ENCODE peak calls at places on chromosomes 5 and 9, in ten cellular contexts. D, K, Q, B, G, S, T, H, N and I are unnamed samples.

GRCh38 chr5:179257190-179257741 is 88.0 kb downstream of the ADAMTS2 start:
- DNase-seq in D (no peak), K (no peak), Q (no peak), B (peak), G (no peak), S (peak), T (no peak), H (no peak), N (peak), I (no peak)

GRCh38 chr5:79959407-79959806 is 31.7 kb downstream of the MTX3 start:
- DNase-seq in D (no peak), K (peak), Q (no peak), B (no peak), G (no peak), S (no peak), T (no peak), H (no peak), N (no peak), I (no peak)

GRCh38 chr9:76658510-76659231 is 105.6 kb upstream of the PCA3 start:
- DNase-seq in D (no peak), K (peak), Q (peak), B (no peak), G (no peak), S (peak), T (peak), H (no peak), N (no peak), I (peak)

GRCh38 chr9:96651626-96652025 is 3.5 kb downstream of the PRXL2C start:
- DNase-seq in D (no peak), K (peak), Q (peak), B (no peak), G (no peak), S (no peak), T (peak), H (no peak), N (no peak), I (peak)

GRCh38 chr5:80238778-80239679 is 16.8 kb downstream of the SERINC5 start:
- DNase-seq in D (peak), K (peak), Q (peak), B (peak), G (peak), S (peak), T (no peak), H (peak), N (peak), I (peak)

GRCh38 chr5:35374584-35374983 is 144.3 kb upstream of the PRLR start:
- DNase-seq in D (no peak), K (no peak), Q (no peak), B (no peak), G (no peak), S (no peak), T (no peak), H (no peak), N (no peak), I (no peak)

GRCh38 chr9:116175616-116176015 is 22.0 kb downstream of the PAPPA start:
- DNase-seq in D (no peak), K (no peak), Q (peak), B (no peak), G (no peak), S (no peak), T (no peak), H (no peak), N (no peak), I (peak)

GRCh38 chr5:39675676-39676075 is 250.9 kb upstream of the DAB2 start:
- DNase-seq in D (no peak), K (no peak), Q (peak), B (no peak), G (no peak), S (no peak), T (no peak), H (no peak), N (no peak), I (no peak)

GRCh38 chr5:151183451-151184245 is 26.1 kb upstream of the ANXA6 start:
- DNase-seq in D (no peak), K (peak), Q (no peak), B (no peak), G (no peak), S (peak), T (no peak), H (no peak), N (no peak), I (no peak)

GRCh38 chr5:95838001-95838520 is 15.5 kb upstream of the GLRX start:
- DNase-seq in D (no peak), K (no peak), Q (no peak), B (no peak), G (no peak), S (no peak), T (no peak), H (no peak), N (no peak), I (no peak)

GRCh38 chr5:137118629-137119028 is 380.5 kb downstream of the SPOCK1 start:
- DNase-seq in D (no peak), K (no peak), Q (no peak), B (no peak), G (no peak), S (no peak), T (no peak), H (no peak), N (no peak), I (no peak)

GRCh38 chr9:112180387-112180881 is 5.3 kb upstream of the SUSD1 start:
- DNase-seq in D (no peak), K (no peak), Q (no peak), B (no peak), G (no peak), S (peak), T (peak), H (peak), N (no peak), I (no peak)

GRCh38 chr9:123933401-123933800 is 3.5 kb upstream of the DENND1A start:
- DNase-seq in D (no peak), K (no peak), Q (peak), B (no peak), G (no peak), S (peak), T (no peak), H (no peak), N (no peak), I (peak)

GRCh38 chr5:138844812-138845513 is 30.2 kb downstream of the LRRTM2 start:
- DNase-seq in D (no peak), K (peak), Q (peak), B (no peak), G (no peak), S (peak), T (no peak), H (no peak), N (no peak), I (peak)

GRCh38 chr9:112887377-112887776 is 3.3 kb downstream of the SLC46A2 start:
- DNase-seq in D (no peak), K (peak), Q (no peak), B (no peak), G (no peak), S (no peak), T (peak), H (peak), N (no peak), I (no peak)

GRCh38 chr9:124611106-124611505 is 103.9 kb upstream of the NR5A1 start:
- DNase-seq in D (no peak), K (no peak), Q (no peak), B (no peak), G (no peak), S (no peak), T (no peak), H (no peak), N (no peak), I (peak)

GRCh38 chr5:39138892-39139291 is 64.7 kb upstream of the RICTOR start:
- DNase-seq in D (no peak), K (no peak), Q (peak), B (no peak), G (no peak), S (peak), T (no peak), H (no peak), N (no peak), I (peak)

GRCh38 chr9:76369583-76369982 is 24.6 kb downstream of the RFK start:
- DNase-seq in D (no peak), K (no peak), Q (peak), B (no peak), G (peak), S (no peak), T (peak), H (no peak), N (peak), I (peak)

GRCh38 chr9:85043248-85043647 is 373.7 kb downstream of the NTRK2 start:
- DNase-seq in D (no peak), K (no peak), Q (no peak), B (no peak), G (no peak), S (no peak), T (no peak), H (no peak), N (no peak), I (no peak)

GRCh38 chr9:69364510-69365150 is 39.6 kb downstream of the ENTREP1 start:
- DNase-seq in D (no peak), K (no peak), Q (no peak), B (no peak), G (no peak), S (no peak), T (no peak), H (no peak), N (no peak), I (no peak)

GRCh38 chr5:168624850-168625357 is 45.7 kb upstream of the PANK3 start:
- DNase-seq in D (no peak), K (no peak), Q (peak), B (no peak), G (no peak), S (no peak), T (no peak), H (no peak), N (no peak), I (no peak)

GRCh38 chr5:68730220-68731010 is 363.4 kb upstream of the SLC30A5 start:
- DNase-seq in D (peak), K (peak), Q (peak), B (no peak), G (peak), S (peak), T (no peak), H (peak), N (peak), I (peak)

GRCh38 chr5:154190652-154191304 is at the start of gene GALNT10:
- DNase-seq in D (no peak), K (peak), Q (peak), B (peak), G (peak), S (peak), T (peak), H (peak), N (peak), I (peak)

GRCh38 chr5:110159202-110159601 is 469.5 kb downstream of the MAN2A1 start:
- DNase-seq in D (no peak), K (no peak), Q (peak), B (no peak), G (no peak), S (peak), T (no peak), H (no peak), N (no peak), I (peak)

GRCh38 chr5:153835891-153836515 is 202.7 kb downstream of the FAM114A2 start:
- DNase-seq in D (no peak), K (no peak), Q (no peak), B (no peak), G (no peak), S (peak), T (no peak), H (no peak), N (no peak), I (no peak)

GRCh38 chr9:90807006-90807405 is 5.4 kb downstream of the SYK start:
- DNase-seq in D (no peak), K (no peak), Q (no peak), B (no peak), G (no peak), S (no peak), T (no peak), H (no peak), N (no peak), I (no peak)
- H3K4me3 ChIP-seq in D (no peak), K (no peak), Q (no peak), B (no peak), G (no peak), S (no peak), T (no peak), H (no peak), N (no peak), I (no peak)

DNA sequence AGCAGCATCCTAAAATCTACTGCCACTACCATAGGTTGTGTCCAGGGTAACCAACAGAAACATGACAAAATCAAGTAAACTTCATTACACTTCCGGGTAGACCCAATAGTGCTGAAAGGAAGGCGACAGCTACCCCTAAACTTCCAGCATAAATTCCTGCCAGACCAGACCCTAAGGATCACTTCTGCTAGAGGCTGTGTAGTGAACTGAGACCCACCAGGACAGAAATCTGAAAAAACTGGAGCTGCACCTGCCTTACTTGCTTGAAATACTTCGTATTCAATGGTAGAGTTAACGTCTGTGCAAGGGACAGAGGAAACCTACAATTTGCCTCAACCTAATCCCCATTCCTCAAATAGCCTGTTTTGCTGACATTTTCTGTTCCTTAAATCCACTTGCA is 1.0 kb upstream of the SECISBP2 start:
- DNase-seq in D (no peak), K (no peak), Q (no peak), B (no peak), G (no peak), S (no peak), T (no peak), H (no peak), N (no peak), I (no peak)
- TF ChIP-seq CTCF in D (no peak), K (no peak), Q (no peak), B (no peak), G (no peak), S (no peak), T (no peak), H (no peak), N (no peak), I (no peak)

GRCh38 chr5:124748687-124749594 is 2.5 kb upstream of the ZNF608 start:
- DNase-seq in D (peak), K (peak), Q (peak), B (no peak), G (peak), S (peak), T (peak), H (peak), N (peak), I (peak)
- H3K4me3 ChIP-seq in D (peak), K (peak), Q (peak), B (peak), G (peak), S (peak), T (peak), H (peak), N (peak), I (peak)

GRCh38 chr5:152505442-152506042 is 100.5 kb upstream of the NMUR2 start:
- DNase-seq in D (peak), K (peak), Q (peak), B (no peak), G (peak), S (peak), T (peak), H (peak), N (peak), I (peak)
- TF ChIP-seq CTCF in D (peak), K (peak), Q (peak), B (peak), G (peak), S (peak), T (peak), H (peak), N (no peak), I (peak)

DNA sequence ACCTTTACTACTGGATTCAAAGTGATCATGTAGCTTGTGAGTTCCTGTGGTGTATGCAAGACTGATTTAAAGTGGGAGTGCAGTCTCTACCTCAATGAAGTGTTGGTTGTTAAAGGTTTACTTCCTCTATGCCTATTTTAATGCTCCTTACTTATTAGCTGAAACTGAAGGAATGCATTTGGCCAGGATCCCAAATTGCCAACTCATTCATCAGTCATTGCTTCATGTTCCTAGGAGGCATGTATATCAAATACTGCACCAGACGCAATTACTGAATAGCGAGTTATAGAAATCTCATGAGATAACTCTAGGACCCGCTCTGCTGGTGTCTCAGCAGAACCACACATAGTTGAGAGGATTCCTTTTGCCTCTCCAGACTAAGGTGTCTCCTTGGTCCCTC is 143.0 kb upstream of the RPS23 start:
- DNase-seq in D (no peak), K (peak), Q (peak), B (no peak), G (no peak), S (peak), T (no peak), H (no peak), N (no peak), I (peak)
- H3K4me3 ChIP-seq in D (no peak), K (no peak), Q (no peak), B (no peak), G (no peak), S (no peak), T (no peak), H (no peak), N (no peak), I (no peak)

GRCh38 chr5:31408814-31409213 is 123.1 kb downstream of the DROSHA start:
- DNase-seq in D (no peak), K (peak), Q (peak), B (no peak), G (no peak), S (peak), T (no peak), H (no peak), N (no peak), I (peak)
- TF ChIP-seq CTCF in D (no peak), K (no peak), Q (no peak), B (no peak), G (no peak), S (no peak), T (no peak), H (no peak), N (no peak), I (no peak)